ENCODE peak calls at places on chromosomes 4 and X, in seven cellular contexts. S, W, B, A, V, C and E are unnamed samples.

GRCh38 chr4:65502151-65502691 is 168.1 kb downstream of the EPHA5 start:
- DNase-seq in A (no peak), W (peak; percentile 26), C (no peak), V (no peak), B (no peak), S (no peak), E (no peak)

GRCh38 chr4:102076622-102077021 is 268.7 kb downstream of the SLC39A8 start:
- DNase-seq in V (no peak), B (no peak), C (no peak), W (no peak), A (no peak), S (no peak), E (no peak)

GRCh38 chr4:79526970-79527565 is 119.0 kb upstream of the GK2 start:
- DNase-seq in B (no peak), V (no peak), C (no peak), A (no peak), W (no peak), S (no peak), E (no peak)

GRCh38 chr4:85474818-85475630 is at the start of gene ARHGAP24:
- DNase-seq in B (peak; percentile 91), V (peak; percentile 92), C (peak; percentile 95), S (peak; percentile 78), A (peak; percentile 91), W (peak; percentile 76), E (peak; percentile 81)

GRCh38 chrX:20974326-20974725 is 399.9 kb upstream of the CNKSR2 start:
- DNase-seq in A (no peak), W (no peak), B (no peak), C (no peak), S (no peak), V (no peak), E (no peak)

GRCh38 chrX:103398321-103398937 is 22.1 kb downstream of the BEX3 start:
- DNase-seq in V (no peak), A (no peak), W (peak; percentile 73), S (no peak), B (no peak), C (no peak), E (no peak)

GRCh38 chrX:15177316-15177715 is 92.6 kb downstream of the ASB9 start:
- DNase-seq in S (no peak), V (no peak), W (no peak), C (no peak), B (no peak), A (no peak), E (no peak)

GRCh38 chr4:125314676-125315570 is at the start of gene FAT4:
- DNase-seq in A (peak; percentile 98), S (peak; percentile 82), C (peak; percentile 91), W (peak; percentile 99), B (peak; percentile 86), V (peak; percentile 96), E (peak; percentile 87)

GRCh38 chr4:100146756-100147155 is 43.5 kb downstream of the DDIT4L start:
- DNase-seq in C (no peak), B (no peak), A (no peak), S (no peak), W (no peak), V (no peak), E (no peak)

GRCh38 chr4:124337874-124338273 is 374.7 kb downstream of the ANKRD50 start:
- DNase-seq in W (no peak), A (no peak), V (no peak), C (no peak), B (no peak), S (no peak), E (no peak)

GRCh38 chrX:13266641-13267420 is 53.0 kb downstream of the ATXN3L start:
- DNase-seq in C (no peak), S (no peak), A (no peak), B (no peak), V (no peak), W (no peak), E (no peak)

GRCh38 chr4:4388836-4389575 is 2.1 kb downstream of the NSG1 start:
- DNase-seq in W (no peak), C (no peak), V (no peak), A (peak; percentile 24), B (no peak), S (no peak), E (peak; percentile 37)

GRCh38 chr4:114082348-114082747 is 102.9 kb upstream of the ARSJ start:
- DNase-seq in W (no peak), S (no peak), A (no peak), B (no peak), V (no peak), C (no peak), E (no peak)

GRCh38 chr4:74590476-74590875 is 145.5 kb downstream of the AREG start:
- DNase-seq in C (no peak), A (no peak), S (no peak), W (no peak), V (no peak), B (no peak), E (no peak)

GRCh38 chr4:145180298-145181090 is at the start of gene OTUD4:
- DNase-seq in C (peak; percentile 100), S (peak; percentile 96), V (peak; percentile 94), W (peak; percentile 96), A (peak; percentile 98), B (peak; percentile 97), E (peak; percentile 96)

GRCh38 chr4:145181091-145181501 is 707 bp upstream of the OTUD4 start:
- DNase-seq in B (no peak), W (no peak), V (no peak), C (no peak), S (no peak), A (no peak), E (no peak)

GRCh38 chr4:145178740-145179139 is 1.6 kb downstream of the OTUD4 start:
- DNase-seq in S (no peak), B (no peak), W (no peak), A (no peak), V (no peak), C (no peak), E (no peak)

GRCh38 chr4:145177906-145178538 is 2.4 kb downstream of the OTUD4 start:
- DNase-seq in B (no peak), C (no peak), S (no peak), W (peak; percentile 89), A (no peak), V (no peak), E (no peak)

DNA sequence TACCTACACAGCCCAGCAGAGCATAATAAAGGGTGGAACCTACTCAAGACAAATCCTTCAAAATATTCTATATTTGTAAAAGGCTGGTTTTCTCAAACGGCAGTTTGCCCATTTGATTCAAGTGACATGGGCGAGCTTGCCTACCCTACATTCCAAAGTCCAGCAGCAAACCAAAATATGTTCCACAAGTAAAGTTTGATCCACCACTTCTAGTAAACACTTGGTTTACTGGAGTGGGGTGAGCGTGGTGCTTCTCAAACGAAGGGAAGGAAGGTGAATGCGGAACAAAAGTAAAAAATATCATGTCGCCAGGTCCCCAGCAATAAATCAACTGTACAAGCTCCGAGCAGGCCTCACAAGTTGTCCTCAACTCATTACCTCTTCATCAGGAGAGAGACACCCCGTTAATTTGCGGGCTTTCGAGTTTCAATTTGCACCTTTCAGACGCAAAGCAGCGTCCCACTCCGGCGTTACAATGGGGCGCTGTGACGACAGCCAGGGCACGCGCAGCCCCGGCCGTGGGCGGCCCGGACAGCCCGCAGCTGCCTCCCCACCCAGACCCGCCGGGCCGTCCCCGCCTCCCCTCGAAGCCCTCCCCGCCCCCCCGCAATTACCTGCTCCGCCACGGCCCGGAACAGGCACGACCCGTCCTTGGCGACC is 1.1 kb downstream of the OTUD4 start:
- DNase-seq in B (peak; percentile 79), S (peak; percentile 85), A (peak; percentile 81), V (peak; percentile 75), C (peak; percentile 96), W (peak; percentile 69), E (peak; percentile 71)
- TF ChIP-seq POLR2AphosphoS5 in B (no peak), S (peak; percentile 87), A (peak; percentile 8), V (no peak), C (peak; percentile 87), W (no peak), E (peak; percentile 49)

DNA sequence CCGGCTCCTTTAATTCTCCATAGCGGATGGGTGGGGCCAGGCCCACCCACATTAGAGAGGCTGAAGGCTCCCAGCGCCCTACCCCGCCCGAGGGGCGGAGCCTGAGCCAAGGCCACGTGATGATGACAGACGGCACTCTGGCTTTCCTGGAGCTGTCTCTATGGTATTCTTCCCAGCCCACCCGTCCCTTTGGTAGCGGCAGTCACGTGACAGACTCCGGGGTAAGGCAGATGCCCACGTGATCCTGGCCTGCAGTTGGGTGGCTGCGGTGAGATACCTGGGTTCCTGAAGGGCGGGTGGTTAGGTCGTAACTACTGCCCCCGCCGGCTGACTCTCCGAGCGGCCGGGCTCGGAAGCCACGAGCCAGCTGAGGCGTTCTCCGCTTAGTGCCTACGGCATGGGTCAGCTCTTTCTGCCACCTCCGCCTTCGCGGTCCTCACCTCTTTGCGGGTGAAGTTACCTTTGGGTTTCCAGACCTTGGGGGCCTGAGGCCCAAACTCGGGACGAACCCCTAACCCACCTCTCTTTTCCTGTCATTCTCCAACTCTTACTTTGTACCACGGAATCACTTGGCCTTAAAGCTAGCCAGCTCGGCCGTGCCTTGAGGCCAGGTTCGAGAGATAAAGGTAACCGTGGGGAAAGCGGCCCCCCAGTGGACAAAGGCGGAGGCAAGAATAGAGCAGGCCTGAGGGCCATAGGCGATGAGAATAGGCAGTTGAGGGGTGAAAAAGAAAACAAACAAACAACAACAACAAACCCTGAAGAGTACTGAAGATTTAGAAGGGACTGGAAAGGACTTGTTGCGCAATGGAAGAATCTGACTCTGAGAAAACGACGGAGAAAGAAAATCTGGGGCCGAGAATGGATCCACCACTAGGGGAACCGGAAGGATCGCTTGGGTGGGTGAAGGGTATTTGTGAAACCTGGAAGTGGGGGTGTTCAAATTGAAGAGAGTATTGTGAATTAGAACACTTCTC is at the start of gene RRAGB:
- DNase-seq in C (peak; percentile 97), B (peak; percentile 92), A (peak; percentile 97), V (peak; percentile 95), W (peak; percentile 93), S (peak; percentile 95), E (peak; percentile 94)
- TF ChIP-seq POLR2A in C (no peak), B (no peak), A (no peak), V (no peak), W (peak; percentile 30), S (peak; percentile 64), E (peak; percentile 22)

GRCh38 chr4:38762560-38762959 is 20.2 kb downstream of the TLR10 start:
- DNase-seq in S (no peak), C (peak; percentile 79), W (no peak), V (no peak), A (no peak), B (no peak), E (no peak)
- H3K4me1 ChIP-seq in S (no peaks in the 10 kb centered on the region), C (peaks cover 30% of the 10 kb centered on the region), W (no peaks in the 10 kb centered on the region), V (peaks cover 6% of the 10 kb centered on the region), A (no peaks in the 10 kb centered on the region), B (peaks cover 6% of the 10 kb centered on the region), E (no peaks in the 10 kb centered on the region)

DNA sequence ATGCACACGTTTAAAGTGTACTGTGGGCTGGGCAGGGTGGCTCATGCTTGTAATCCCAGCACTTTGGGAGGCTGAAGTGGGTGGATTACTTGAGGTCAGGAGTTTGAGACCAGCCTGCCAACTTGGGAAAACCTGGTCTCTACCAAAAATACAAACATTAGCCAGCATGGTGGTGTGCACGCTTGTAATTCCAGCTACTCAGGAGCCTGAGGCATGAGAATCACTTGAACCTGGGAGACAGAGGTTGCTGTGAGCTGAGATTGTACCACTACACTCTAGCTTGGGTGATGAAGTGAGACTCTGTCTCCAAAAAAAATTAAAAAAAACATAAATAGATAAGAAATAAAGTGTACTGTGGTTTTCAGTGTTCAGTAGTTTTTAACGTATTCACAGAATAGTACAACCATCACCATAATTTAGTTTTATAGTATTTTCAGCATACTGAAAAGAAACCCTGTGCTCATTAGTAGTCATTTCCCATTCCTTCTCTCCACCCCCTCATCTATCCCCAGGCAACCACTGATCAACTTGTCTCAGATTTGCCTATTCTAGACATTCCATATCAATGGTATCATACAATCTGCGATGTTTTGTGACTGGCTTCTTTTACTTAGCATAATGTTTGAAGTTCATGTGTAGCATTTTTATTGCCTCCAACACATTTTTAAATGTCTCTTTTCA is 19.1 kb downstream of the SLAIN2 start:
- DNase-seq in W (no peak), S (no peak), B (no peak), C (no peak), A (no peak), V (no peak), E (no peak)
- TF ChIP-seq POLR2AphosphoS5 in W (no peak), S (no peak), B (no peak), C (no peak), A (no peak), V (no peak), E (no peak)

GRCh38 chrX:55451990-55452824 is at the start of gene MAGEH1:
- DNase-seq in B (peak; percentile 81), A (peak; percentile 92), W (peak; percentile 81), C (peak; percentile 93), S (peak; percentile 84), V (peak; percentile 83), E (peak; percentile 73)
- TF ChIP-seq POLR2A in B (no peak), A (peak; percentile 60), W (peak; percentile 42), C (no peak), S (peak; percentile 41), V (no peak), E (peak; percentile 46)